ENCODE peak calls at places on chromosome 10, in seven cellular contexts. One of them, this sample, is unnamed.

GRCh38 chr10:58972576-58973234 is 203.7 kb upstream of the PHYHIPL start:
- DNase-seq in GM23338: no peak
- DNase-seq in hepatocyte: no peak
- DNase-seq in heart right ventricle: no peak
- DNase-seq in transverse colon: no peak
- DNase-seq in H9: no peak
- DNase-seq in colonic mucosa: no peak
- DNase-seq in this sample: no peak

GRCh38 chr10:46020871-46021553 is 9.4 kb downstream of the NCOA4 start:
- DNase-seq in GM23338: no peak
- DNase-seq in hepatocyte: no peak
- DNase-seq in heart right ventricle: no peak
- DNase-seq in transverse colon: no peak
- DNase-seq in H9: no peak
- DNase-seq in colonic mucosa: no peak
- DNase-seq in this sample: no peak

GRCh38 chr10:122515588-122516231 is 44.8 kb upstream of the DMBT1 start:
- DNase-seq in GM23338: no peak
- DNase-seq in hepatocyte: no peak
- DNase-seq in heart right ventricle: peak; percentile 43
- DNase-seq in transverse colon: peak; percentile 43
- DNase-seq in H9: no peak
- DNase-seq in colonic mucosa: no peak
- DNase-seq in this sample: no peak

GRCh38 chr10:23065549-23065948 is 29.8 kb upstream of the MSRB2 start:
- DNase-seq in GM23338: no peak
- DNase-seq in hepatocyte: peak; percentile 39
- DNase-seq in heart right ventricle: peak; percentile 82
- DNase-seq in transverse colon: peak; percentile 82
- DNase-seq in H9: no peak
- DNase-seq in colonic mucosa: peak; percentile 84
- DNase-seq in this sample: no peak

GRCh38 chr10:62048473-62048872 is 147.0 kb downstream of the ARID5B start:
- DNase-seq in GM23338: no peak
- DNase-seq in hepatocyte: no peak
- DNase-seq in heart right ventricle: no peak
- DNase-seq in transverse colon: no peak
- DNase-seq in H9: no peak
- DNase-seq in colonic mucosa: no peak
- DNase-seq in this sample: no peak

GRCh38 chr10:132301371-132302330 is 6.1 kb downstream of the STK32C start:
- DNase-seq in GM23338: no peak
- DNase-seq in hepatocyte: no peak
- DNase-seq in heart right ventricle: no peak
- DNase-seq in transverse colon: no peak
- DNase-seq in H9: no peak
- DNase-seq in colonic mucosa: no peak
- DNase-seq in this sample: no peak

GRCh38 chr10:99172130-99172738 is 63.4 kb downstream of the HPSE2 start:
- DNase-seq in GM23338: peak; percentile 79
- DNase-seq in hepatocyte: peak; percentile 80
- DNase-seq in heart right ventricle: no peak
- DNase-seq in transverse colon: peak; percentile 34
- DNase-seq in H9: peak; percentile 63
- DNase-seq in colonic mucosa: peak; percentile 22
- DNase-seq in this sample: peak; percentile 56

GRCh38 chr10:91474009-91474408 is 63.9 kb downstream of the HECTD2 start:
- DNase-seq in GM23338: no peak
- DNase-seq in hepatocyte: no peak
- DNase-seq in heart right ventricle: no peak
- DNase-seq in transverse colon: no peak
- DNase-seq in H9: no peak
- DNase-seq in colonic mucosa: no peak
- DNase-seq in this sample: no peak

GRCh38 chr10:102450374-102451104 is 804 bp downstream of the C10orf95 start:
- DNase-seq in GM23338: peak; percentile 89
- DNase-seq in hepatocyte: peak; percentile 89
- DNase-seq in heart right ventricle: peak; percentile 78
- DNase-seq in transverse colon: peak; percentile 88
- DNase-seq in H9: peak; percentile 81
- DNase-seq in colonic mucosa: peak; percentile 82
- DNase-seq in this sample: peak; percentile 94

GRCh38 chr10:32445036-32445435 is 904 bp upstream of the CCDC7 start:
- DNase-seq in GM23338: no peak
- DNase-seq in hepatocyte: no peak
- DNase-seq in heart right ventricle: no peak
- DNase-seq in transverse colon: no peak
- DNase-seq in H9: no peak
- DNase-seq in colonic mucosa: no peak
- DNase-seq in this sample: no peak

GRCh38 chr10:68462536-68462935 is 9.2 kb downstream of the DNA2 start:
- DNase-seq in GM23338: no peak
- DNase-seq in hepatocyte: no peak
- DNase-seq in heart right ventricle: no peak
- DNase-seq in transverse colon: no peak
- DNase-seq in H9: no peak
- DNase-seq in colonic mucosa: no peak
- DNase-seq in this sample: no peak

GRCh38 chr10:128221787-128222186 is 95.6 kb upstream of the MKI67 start:
- DNase-seq in GM23338: no peak
- DNase-seq in hepatocyte: no peak
- DNase-seq in heart right ventricle: no peak
- DNase-seq in transverse colon: no peak
- DNase-seq in H9: no peak
- DNase-seq in colonic mucosa: no peak
- DNase-seq in this sample: no peak

GRCh38 chr10:128219295-128219694 is 93.1 kb upstream of the MKI67 start:
- DNase-seq in GM23338: no peak
- DNase-seq in hepatocyte: no peak
- DNase-seq in heart right ventricle: no peak
- DNase-seq in transverse colon: no peak
- DNase-seq in H9: no peak
- DNase-seq in colonic mucosa: no peak
- DNase-seq in this sample: no peak

GRCh38 chr10:128221128-128221527 is 94.9 kb upstream of the MKI67 start:
- DNase-seq in GM23338: no peak
- DNase-seq in hepatocyte: no peak
- DNase-seq in heart right ventricle: no peak
- DNase-seq in transverse colon: no peak
- DNase-seq in H9: no peak
- DNase-seq in colonic mucosa: no peak
- DNase-seq in this sample: no peak

GRCh38 chr10:128218161-128218560 is 91.9 kb upstream of the MKI67 start:
- DNase-seq in GM23338: no peak
- DNase-seq in hepatocyte: no peak
- DNase-seq in heart right ventricle: no peak
- DNase-seq in transverse colon: no peak
- DNase-seq in H9: no peak
- DNase-seq in colonic mucosa: no peak
- DNase-seq in this sample: no peak

GRCh38 chr10:128220011-128220410 is 93.8 kb upstream of the MKI67 start:
- DNase-seq in GM23338: no peak
- DNase-seq in hepatocyte: peak; percentile 53
- DNase-seq in heart right ventricle: no peak
- DNase-seq in transverse colon: peak; percentile 65
- DNase-seq in H9: no peak
- DNase-seq in colonic mucosa: no peak
- DNase-seq in this sample: no peak
- H3K4me1 ChIP-seq in GM23338: peaks cover 3% of the 10 kb centered on the region
- H3K4me1 ChIP-seq in hepatocyte: no peaks in the 10 kb centered on the region
- H3K4me1 ChIP-seq in heart right ventricle: no peaks in the 10 kb centered on the region
- H3K4me1 ChIP-seq in transverse colon: no peaks in the 10 kb centered on the region
- H3K4me1 ChIP-seq in H9: peaks cover 1% of the 10 kb centered on the region
- H3K4me1 ChIP-seq in colonic mucosa: no peaks in the 10 kb centered on the region
- H3K4me1 ChIP-seq in this sample: no peaks in the 10 kb centered on the region

GRCh38 chr10:103842605-103843004 is 12.8 kb downstream of the SH3PXD2A start:
- DNase-seq in GM23338: no peak
- DNase-seq in hepatocyte: no peak
- DNase-seq in heart right ventricle: no peak
- DNase-seq in transverse colon: no peak
- DNase-seq in H9: no peak
- DNase-seq in colonic mucosa: peak; percentile 21
- DNase-seq in this sample: no peak

GRCh38 chr10:103840747-103841085 is 14.7 kb downstream of the SH3PXD2A start:
- DNase-seq in GM23338: no peak
- DNase-seq in hepatocyte: no peak
- DNase-seq in heart right ventricle: no peak
- DNase-seq in transverse colon: no peak
- DNase-seq in H9: no peak
- DNase-seq in colonic mucosa: no peak
- DNase-seq in this sample: no peak

GRCh38 chr10:103843854-103844567 is 11.4 kb downstream of the SH3PXD2A start:
- DNase-seq in GM23338: no peak
- DNase-seq in hepatocyte: no peak
- DNase-seq in heart right ventricle: peak; percentile 82
- DNase-seq in transverse colon: no peak
- DNase-seq in H9: no peak
- DNase-seq in colonic mucosa: peak; percentile 50
- DNase-seq in this sample: peak; percentile 9

GRCh38 chr10:103841519-103841918 is 13.9 kb downstream of the SH3PXD2A start:
- DNase-seq in GM23338: no peak
- DNase-seq in hepatocyte: no peak
- DNase-seq in heart right ventricle: no peak
- DNase-seq in transverse colon: no peak
- DNase-seq in H9: no peak
- DNase-seq in colonic mucosa: no peak
- DNase-seq in this sample: no peak

DNA sequence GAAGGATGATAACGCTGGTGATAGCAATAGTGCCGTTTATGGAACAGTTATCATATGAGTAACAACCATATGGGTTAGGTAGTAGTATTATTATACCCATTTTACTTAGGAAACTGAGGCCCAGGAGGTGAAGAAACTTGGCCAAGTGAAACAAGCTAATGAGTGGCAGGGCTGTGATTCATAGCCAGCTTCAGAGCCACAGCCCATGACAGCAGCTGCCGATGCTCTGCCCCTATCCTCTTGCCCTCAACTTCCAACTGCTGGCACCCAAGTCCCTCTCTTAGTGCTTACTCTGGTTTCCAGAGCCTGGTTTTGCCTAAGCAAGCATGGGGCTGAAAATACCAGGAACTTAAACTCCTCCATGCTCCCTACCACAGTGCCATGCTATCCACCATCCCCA is 12.3 kb downstream of the SH3PXD2A start:
- DNase-seq in GM23338: no peak
- DNase-seq in hepatocyte: no peak
- DNase-seq in heart right ventricle: no peak
- DNase-seq in transverse colon: no peak
- DNase-seq in H9: no peak
- DNase-seq in colonic mucosa: no peak
- DNase-seq in this sample: no peak
- H3K27me3 ChIP-seq in GM23338: no peaks in the 10 kb centered on the region
- H3K27me3 ChIP-seq in hepatocyte: no peaks in the 10 kb centered on the region
- H3K27me3 ChIP-seq in heart right ventricle: no peaks in the 10 kb centered on the region
- H3K27me3 ChIP-seq in transverse colon: no peaks in the 10 kb centered on the region
- H3K27me3 ChIP-seq in H9: no peaks in the 10 kb centered on the region
- H3K27me3 ChIP-seq in colonic mucosa: no peaks in the 10 kb centered on the region
- H3K27me3 ChIP-seq in this sample: no peaks in the 10 kb centered on the region

GRCh38 chr10:44862006-44862751 is 49.0 kb upstream of the TMEM72 start:
- DNase-seq in GM23338: no peak
- DNase-seq in hepatocyte: no peak
- DNase-seq in heart right ventricle: no peak
- DNase-seq in transverse colon: no peak
- DNase-seq in H9: no peak
- DNase-seq in colonic mucosa: no peak
- DNase-seq in this sample: no peak
- H3K4me1 ChIP-seq in GM23338: peaks cover 12% of the 10 kb centered on the region
- H3K4me1 ChIP-seq in hepatocyte: peaks cover 26% of the 10 kb centered on the region
- H3K4me1 ChIP-seq in heart right ventricle: peaks cover 45% of the 10 kb centered on the region
- H3K4me1 ChIP-seq in transverse colon: peaks cover 13% of the 10 kb centered on the region
- H3K4me1 ChIP-seq in H9: no peaks in the 10 kb centered on the region
- H3K4me1 ChIP-seq in colonic mucosa: peaks cover 2% of the 10 kb centered on the region
- H3K4me1 ChIP-seq in this sample: peaks cover 15% of the 10 kb centered on the region

GRCh38 chr10:26215923-26216576 is 524 bp upstream of the GAD2 start:
- DNase-seq in GM23338: peak; percentile 82
- DNase-seq in hepatocyte: peak; percentile 85
- DNase-seq in heart right ventricle: peak; percentile 9
- DNase-seq in transverse colon: no peak
- DNase-seq in H9: peak; percentile 82
- DNase-seq in colonic mucosa: no peak
- DNase-seq in this sample: no peak

GRCh38 chr10:26216949-26217395 is 398 bp downstream of the GAD2 start:
- DNase-seq in GM23338: no peak
- DNase-seq in hepatocyte: no peak
- DNase-seq in heart right ventricle: no peak
- DNase-seq in transverse colon: no peak
- DNase-seq in H9: no peak
- DNase-seq in colonic mucosa: no peak
- DNase-seq in this sample: no peak

GRCh38 chr10:26214538-26215461 is 1.8 kb upstream of the GAD2 start:
- DNase-seq in GM23338: peak; percentile 61
- DNase-seq in hepatocyte: no peak
- DNase-seq in heart right ventricle: no peak
- DNase-seq in transverse colon: no peak
- DNase-seq in H9: peak; percentile 55
- DNase-seq in colonic mucosa: no peak
- DNase-seq in this sample: no peak

GRCh38 chr10:26216577-26216948 is at the start of gene GAD2:
- DNase-seq in GM23338: peak; percentile 40
- DNase-seq in hepatocyte: no peak
- DNase-seq in heart right ventricle: no peak
- DNase-seq in transverse colon: no peak
- DNase-seq in H9: peak; percentile 41
- DNase-seq in colonic mucosa: no peak
- DNase-seq in this sample: no peak

GRCh38 chr10:26215534-26215922 is 1.0 kb upstream of the GAD2 start:
- DNase-seq in GM23338: peak; percentile 17
- DNase-seq in hepatocyte: peak; percentile 6
- DNase-seq in heart right ventricle: no peak
- DNase-seq in transverse colon: no peak
- DNase-seq in H9: no peak
- DNase-seq in colonic mucosa: no peak
- DNase-seq in this sample: no peak
- H3K27me3 ChIP-seq in GM23338: peaks cover 94% of the 10 kb centered on the region
- H3K27me3 ChIP-seq in hepatocyte: peaks cover 100% of the 10 kb centered on the region
- H3K27me3 ChIP-seq in heart right ventricle: peaks cover 90% of the 10 kb centered on the region
- H3K27me3 ChIP-seq in transverse colon: peaks cover 99% of the 10 kb centered on the region
- H3K27me3 ChIP-seq in H9: peaks cover 70% of the 10 kb centered on the region
- H3K27me3 ChIP-seq in colonic mucosa: peaks cover 66% of the 10 kb centered on the region
- H3K27me3 ChIP-seq in this sample: no peaks in the 10 kb centered on the region

GRCh38 chr10:14543904-14544210 is 213.1 kb upstream of the FRMD4A start:
- DNase-seq in GM23338: no peak
- DNase-seq in hepatocyte: no peak
- DNase-seq in heart right ventricle: no peak
- DNase-seq in transverse colon: no peak
- DNase-seq in H9: no peak
- DNase-seq in colonic mucosa: no peak
- DNase-seq in this sample: no peak
- H3K4me1 ChIP-seq in GM23338: peaks cover 8% of the 10 kb centered on the region
- H3K4me1 ChIP-seq in hepatocyte: peaks cover 11% of the 10 kb centered on the region
- H3K4me1 ChIP-seq in heart right ventricle: peaks cover 10% of the 10 kb centered on the region
- H3K4me1 ChIP-seq in transverse colon: peaks cover 14% of the 10 kb centered on the region
- H3K4me1 ChIP-seq in H9: no peaks in the 10 kb centered on the region
- H3K4me1 ChIP-seq in colonic mucosa: no peaks in the 10 kb centered on the region
- H3K4me1 ChIP-seq in this sample: peaks cover 45% of the 10 kb centered on the region

GRCh38 chr10:69677914-69678654 is 48.0 kb downstream of the FAM241B start:
- DNase-seq in GM23338: no peak
- DNase-seq in hepatocyte: peak; percentile 30
- DNase-seq in heart right ventricle: no peak
- DNase-seq in transverse colon: no peak
- DNase-seq in H9: no peak
- DNase-seq in colonic mucosa: no peak
- DNase-seq in this sample: no peak
- H3K27me3 ChIP-seq in GM23338: no peaks in the 10 kb centered on the region
- H3K27me3 ChIP-seq in hepatocyte: peaks cover 8% of the 10 kb centered on the region
- H3K27me3 ChIP-seq in heart right ventricle: no peaks in the 10 kb centered on the region
- H3K27me3 ChIP-seq in transverse colon: no peaks in the 10 kb centered on the region
- H3K27me3 ChIP-seq in H9: no peaks in the 10 kb centered on the region
- H3K27me3 ChIP-seq in colonic mucosa: no peaks in the 10 kb centered on the region
- H3K27me3 ChIP-seq in this sample: peaks cover 2% of the 10 kb centered on the region

This sample was measured in Caco-2.